ENCODE peak calls at places on chromosomes 7 and 10, in six cellular contexts. B is left ventricle myocardium inferior, F is colonic mucosa, D is suprapubic skin, S is PC-3, O is A549. A is an unnamed sample.

GRCh38 chr7:3217166-3217565 is 83.9 kb upstream of the SDK1 start:
- DNase-seq in S (peak; percentile 10), O (no peak), B (peak; percentile 60), D (no peak), F (no peak), A (peak; percentile 61)

GRCh38 chr7:27170936-27171635 is 3.0 kb downstream of the HOXA10 start:
- DNase-seq in B (no peak), D (no peak), S (peak; percentile 63), O (no peak), F (no peak), A (peak; percentile 38)

GRCh38 chr7:93949468-93949867 is 27.9 kb downstream of the GNG11 start:
- DNase-seq in D (no peak), F (no peak), S (peak; percentile 35), B (no peak), O (peak; percentile 45), A (no peak)

GRCh38 chr7:73831656-73832579 is 1.1 kb downstream of the CLDN4 start:
- DNase-seq in B (no peak), O (no peak), F (peak; percentile 89), D (peak; percentile 87), S (peak; percentile 87), A (peak; percentile 96)

GRCh38 chr7:1961776-1962276 is 270.9 kb downstream of the MAD1L1 start:
- DNase-seq in D (no peak), O (no peak), B (no peak), F (no peak), S (peak; percentile 31), A (no peak)

GRCh38 chr7:157077021-157077420 is 61.7 kb upstream of the UBE3C start:
- DNase-seq in O (no peak), S (no peak), F (no peak), B (no peak), D (peak; percentile 65), A (peak; percentile 7)

GRCh38 chr10:178208-178607 is 43.0 kb downstream of the ZMYND11 start:
- DNase-seq in D (no peak), O (peak; percentile 33), B (no peak), S (peak; percentile 38), F (no peak), A (no peak)

GRCh38 chr10:73998623-73999622 is 1.0 kb downstream of the VCL start:
- DNase-seq in B (peak; percentile 47), F (peak; percentile 72), O (peak; percentile 74), S (peak; percentile 100), D (no peak), A (peak; percentile 63)

GRCh38 chr10:100728928-100729876 is 16.2 kb upstream of the PAX2 start:
- DNase-seq in S (peak; percentile 48), O (peak; percentile 93), B (no peak), F (peak; percentile 31), D (no peak), A (peak; percentile 42)

GRCh38 chr10:116472874-116473273 is 45.2 kb downstream of the PNLIPRP3 start:
- DNase-seq in B (no peak), F (no peak), S (no peak), O (no peak), D (no peak), A (no peak)

GRCh38 chr7:31633454-31633853 is 53.6 kb upstream of the PPP1R17 start:
- DNase-seq in D (no peak), O (no peak), B (no peak), F (no peak), S (peak; percentile 4), A (no peak)

GRCh38 chr10:17734432-17735110 is 17.4 kb upstream of the TMEM236 start:
- DNase-seq in D (no peak), B (no peak), S (no peak), F (no peak), O (no peak), A (no peak)

GRCh38 chr7:137354361-137354760 is 10.8 kb upstream of the PTN start:
- DNase-seq in S (no peak), B (no peak), D (no peak), F (no peak), O (no peak), A (peak; percentile 17)

GRCh38 chr10:123750901-123751300 is 84.7 kb downstream of the GPR26 start:
- DNase-seq in B (no peak), D (peak; percentile 34), O (no peak), F (no peak), S (no peak), A (no peak)
- H3K9me3 ChIP-seq in B (peaks cover 8% of the 10 kb centered on the region), D (no peaks in the 10 kb centered on the region), O (peaks cover 6% of the 10 kb centered on the region), F (no peaks in the 10 kb centered on the region), S (no peaks in the 10 kb centered on the region), A (no peaks in the 10 kb centered on the region)

GRCh38 chr10:28664369-28664740 is 13.0 kb upstream of the BAMBI start:
- DNase-seq in D (no peak), F (no peak), S (no peak), B (no peak), O (no peak), A (no peak)

GRCh38 chr10:28666751-28667467 is 10.4 kb upstream of the BAMBI start:
- DNase-seq in S (peak; percentile 76), F (no peak), O (no peak), D (no peak), B (no peak), A (no peak)

GRCh38 chr10:28668363-28669226 is 8.7 kb upstream of the BAMBI start:
- DNase-seq in B (peak; percentile 41), F (peak; percentile 56), D (no peak), O (peak; percentile 52), S (no peak), A (peak; percentile 26)

GRCh38 chr10:28674782-28675181 is 2.5 kb upstream of the BAMBI start:
- DNase-seq in S (no peak), B (no peak), O (no peak), D (no peak), F (no peak), A (no peak)

DNA sequence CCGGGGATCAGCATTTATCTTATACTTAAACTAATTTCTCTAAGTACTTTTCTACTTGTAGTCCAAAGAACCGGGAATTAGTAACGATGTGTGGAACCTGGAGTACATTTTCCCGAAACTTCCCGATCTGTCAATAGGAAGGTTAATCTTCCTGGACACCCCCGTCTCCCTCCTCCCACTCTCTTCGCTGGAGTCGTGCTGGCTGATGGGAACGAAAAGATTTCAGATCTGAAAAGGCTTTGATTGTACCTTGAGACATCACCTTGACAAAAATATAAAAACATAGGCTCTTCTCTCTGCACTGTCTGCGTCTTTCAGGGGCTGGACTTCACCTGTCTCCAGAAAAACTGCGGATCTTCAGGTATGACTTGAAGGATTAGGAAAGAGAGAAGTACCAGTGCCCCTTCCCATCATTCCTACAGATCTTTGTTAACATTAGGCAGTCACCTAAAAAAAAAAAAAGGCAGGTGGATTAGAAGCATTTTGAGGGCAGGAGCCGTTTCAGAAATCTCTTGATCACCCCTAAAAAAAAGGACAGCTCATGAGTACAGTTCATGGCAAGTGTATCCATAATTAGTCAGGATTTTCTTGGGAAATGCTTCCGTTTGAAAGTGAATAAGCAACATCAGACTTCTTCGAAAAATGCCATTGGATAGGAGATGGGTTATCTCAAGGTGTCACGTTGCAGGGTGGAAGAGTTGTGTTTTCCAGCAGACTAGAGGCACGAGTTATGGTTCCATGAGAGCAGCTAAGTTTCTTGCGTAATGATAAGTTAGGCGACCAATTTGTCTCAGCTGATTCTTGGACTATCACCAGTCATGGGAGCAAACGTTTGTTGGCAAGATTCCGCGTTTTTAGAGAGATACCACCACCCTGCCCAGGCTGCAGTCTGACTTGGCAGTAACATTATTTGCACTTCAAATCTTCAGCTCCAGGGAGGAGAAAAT is 7.8 kb upstream of the BAMBI start:
- DNase-seq in S (no peak), B (no peak), F (no peak), D (no peak), O (no peak), A (no peak)
- H3K4me3 ChIP-seq in S (no peak overlapping the region), B (peak overlapping the region; percentile 65), F (no peak overlapping the region), D (peak overlapping the region; percentile 47), O (peak overlapping the region; percentile 70), A (no peak overlapping the region)

GRCh38 chr10:31678139-31678536 is 250.5 kb downstream of the ARHGAP12 start:
- DNase-seq in B (peak; percentile 58), F (no peak), O (no peak), D (peak; percentile 82), S (no peak), A (no peak)

GRCh38 chr10:31679931-31680330 is 248.7 kb downstream of the ARHGAP12 start:
- DNase-seq in F (no peak), B (no peak), S (no peak), O (no peak), D (no peak), A (no peak)

GRCh38 chr10:31675726-31676125 is 252.9 kb downstream of the ARHGAP12 start:
- DNase-seq in F (no peak), D (no peak), O (no peak), B (no peak), S (no peak), A (no peak)

GRCh38 chr10:31678573-31679122 is 250.0 kb downstream of the ARHGAP12 start:
- DNase-seq in F (no peak), D (no peak), O (no peak), S (no peak), B (no peak), A (no peak)

DNA sequence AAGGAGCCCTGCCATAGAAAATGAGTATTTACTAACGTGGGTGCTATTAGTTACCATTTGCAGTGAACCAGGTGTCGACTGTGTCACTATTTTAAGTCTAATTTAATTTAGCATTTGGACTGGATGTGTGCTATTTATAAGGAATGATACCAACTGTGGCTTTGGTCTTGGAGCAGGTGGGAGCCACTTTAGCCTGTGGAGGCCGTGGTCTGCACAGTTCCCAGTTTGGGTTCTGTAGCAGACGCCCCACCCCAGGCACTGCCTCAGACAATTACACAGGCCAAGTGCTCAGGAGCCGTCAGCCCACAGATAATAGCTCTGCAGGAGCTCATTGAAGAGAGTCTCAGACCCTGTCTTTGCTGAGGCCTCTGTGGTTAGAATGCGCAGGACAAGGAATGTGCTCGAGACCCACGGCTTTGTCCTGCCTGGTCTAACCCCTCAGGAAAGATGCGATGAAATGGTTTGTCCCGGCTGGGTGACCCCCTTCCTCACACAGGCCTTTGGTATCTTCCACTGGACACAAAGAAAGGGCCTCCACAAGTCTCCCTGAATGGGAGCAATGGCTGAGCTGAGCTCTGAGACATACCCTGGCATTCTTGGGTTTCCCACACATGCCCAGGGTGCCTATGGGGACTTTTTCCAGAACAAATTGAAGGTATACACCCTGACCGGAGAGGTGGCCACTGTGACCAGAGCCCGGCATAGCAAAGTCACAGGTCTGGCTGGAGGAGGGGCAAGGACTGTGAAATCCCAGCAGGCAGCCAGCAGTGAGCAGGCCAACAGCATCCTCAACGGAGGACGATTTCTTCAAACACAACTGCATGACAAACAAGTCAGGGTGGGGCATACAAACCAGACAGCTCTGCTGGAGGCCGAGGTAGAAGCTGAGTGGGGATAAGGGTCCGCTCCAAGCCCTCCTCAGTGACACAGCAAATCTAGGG is 251.2 kb downstream of the ARHGAP12 start:
- DNase-seq in F (no peak), B (no peak), O (no peak), S (no peak), D (no peak), A (no peak)
- H3K27ac ChIP-seq in F (no peak overlapping the region), B (peak overlapping the region; percentile 20), O (no peak overlapping the region), S (no peak overlapping the region), D (peak overlapping the region; percentile 83), A (no peak overlapping the region)

GRCh38 chr7:158362912-158363905 is 224.4 kb downstream of the PTPRN2 start:
- DNase-seq in S (peak; percentile 15), B (no peak), O (no peak), D (no peak), F (no peak), A (no peak)

GRCh38 chr7:158367634-158367982 is 220.0 kb downstream of the PTPRN2 start:
- DNase-seq in F (no peak), S (no peak), O (no peak), D (no peak), B (no peak), A (no peak)

GRCh38 chr7:158366346-158366745 is 221.3 kb downstream of the PTPRN2 start:
- DNase-seq in D (no peak), B (no peak), O (no peak), S (no peak), F (no peak), A (no peak)

GRCh38 chr7:158366916-158367633 is 220.5 kb downstream of the PTPRN2 start:
- DNase-seq in D (no peak), F (no peak), O (no peak), S (no peak), B (no peak), A (no peak)

GRCh38 chr7:158365332-158365731 is 222.3 kb downstream of the PTPRN2 start:
- DNase-seq in D (no peak), S (no peak), O (no peak), B (no peak), F (no peak), A (no peak)
- H3K9me3 ChIP-seq in D (no peaks in the 10 kb centered on the region), S (no peaks in the 10 kb centered on the region), O (peaks cover 3% of the 10 kb centered on the region), B (no peaks in the 10 kb centered on the region), F (no peaks in the 10 kb centered on the region), A (no peaks in the 10 kb centered on the region)

A was measured in pancreas.